ENCODE peak calls at places on chromosomes 3 and 15, in four cellular contexts. C is stimulated activated CD8-positive, alpha-beta memory T cell treated with anti-CD3 and anti-CD28 coated beads, Interleukin-15, amount 100 ng/mL, for 1 hour; W is activated gamma-delta T cell treated with Interleukin-2 at 50 U/mL for 16 hours; T is AG08395. X is an unnamed sample.
A peak's percentile ranks its signal among the peaks of the same experiment; 100 is the strongest.

GRCh38 chr3:36871379-36872126 is 73.3 kb downstream of the TRANK1 start:
- DNase-seq in T (no peak), C (no peak), W (no peak), X (no peak)

GRCh38 chr3:112755845-112756671 is 90.6 kb downstream of the CD200R1L start:
- DNase-seq in T (no peak), W (no peak), C (no peak), X (no peak)

GRCh38 chr15:83304861-83305661 is 20.6 kb upstream of the BNC1 start:
- DNase-seq in T (no peak), W (no peak), C (no peak), X (no peak)

GRCh38 chr3:43766672-43767465 is 76.1 kb downstream of the ABHD5 start:
- DNase-seq in T (peak; percentile 68), W (no peak), C (no peak), X (peak; percentile 30)

GRCh38 chr3:61560452-61561373 is 658 bp upstream of the PTPRG start:
- DNase-seq in W (no peak), C (no peak), T (peak; percentile 79), X (peak; percentile 89)

GRCh38 chr15:57635300-57635944 is 43.7 kb downstream of the MYZAP start:
- DNase-seq in C (no peak), W (no peak), T (no peak), X (no peak)

GRCh38 chr3:9681723-9682081 is 21.9 kb upstream of the CPNE9 start:
- DNase-seq in T (no peak), C (no peak), W (no peak), X (no peak)

GRCh38 chr3:31237887-31238286 is 294.8 kb upstream of the STT3B start:
- DNase-seq in T (no peak), W (no peak), C (no peak), X (no peak)

GRCh38 chr3:141230293-141230692 is 1.3 kb upstream of the PXYLP1 start:
- DNase-seq in C (no peak), T (no peak), W (no peak), X (no peak)

GRCh38 chr15:40264321-40265153 is 18.3 kb downstream of the ANKRD63 start:
- DNase-seq in T (no peak), C (no peak), W (no peak), X (no peak)

GRCh38 chr3:25849641-25850040 is 59.8 kb downstream of the OXSM start:
- DNase-seq in C (no peak), W (no peak), T (no peak), X (peak; percentile 39)

GRCh38 chr15:84108725-84109124 is 126.8 kb upstream of the GOLGA6L4 start:
- DNase-seq in T (no peak), C (no peak), W (no peak), X (peak; percentile 44)

GRCh38 chr15:75904241-75904631 is 558 bp downstream of the FBXO22 start:
- DNase-seq in C (no peak), W (peak; percentile 5), T (peak; percentile 11), X (peak; percentile 46)

GRCh38 chr15:74870496-74871213 is 2.5 kb downstream of the SCAMP2 start:
- DNase-seq in W (no peak), C (no peak), T (no peak), X (peak; percentile 10)

GRCh38 chr15:90716317-90716975 is 700 bp upstream of the BLM start:
- DNase-seq in C (no peak), T (no peak), W (no peak), X (peak; percentile 16)

GRCh38 chr3:53493997-53494791 is at the start of gene CACNA1D:
- DNase-seq in T (no peak), W (no peak), C (no peak), X (no peak)

GRCh38 chr3:42547401-42547945 is 34.3 kb downstream of the SEC22C start:
- DNase-seq in W (peak; percentile 69), C (peak; percentile 47), T (peak; percentile 78), X (peak; percentile 67)

GRCh38 chr15:54803139-54803808 is 393.5 kb downstream of the RSL24D1 start:
- DNase-seq in T (no peak), C (no peak), W (no peak), X (no peak)

GRCh38 chr15:91515188-91515754 is 338.2 kb upstream of the SLCO3A1 start:
- DNase-seq in C (no peak), T (peak; percentile 91), W (no peak), X (peak; percentile 79)

GRCh38 chr3:87313641-87314040 is 37.3 kb upstream of the POU1F1 start:
- DNase-seq in W (no peak), T (no peak), C (no peak), X (no peak)

GRCh38 chr15:47822066-47822465 is 104.8 kb downstream of the SEMA6D start:
- DNase-seq in T (no peak), C (no peak), W (no peak), X (no peak)

GRCh38 chr3:71035314-71035713 is 548.2 kb downstream of the FOXP1 start:
- DNase-seq in C (no peak), W (no peak), T (no peak), X (peak; percentile 78)

GRCh38 chr3:47705391-47705790 is 76.3 kb downstream of the SMARCC1 start:
- DNase-seq in C (no peak), T (no peak), W (no peak), X (peak; percentile 3)

X was measured in fibroblast of pulmonary artery.